ENCODE peak calls at places on chromosomes 3 and 15, in six cellular contexts. One of them, this sample, is unnamed.

GRCh38 chr15:25731411-25731810 is 131.7 kb downstream of the ATP10A start:
- DNase-seq in DMS79: no peak
- DNase-seq in AG20443: no peak
- DNase-seq in foreskin keratinocyte: no peak
- DNase-seq in progenitor cell of endocrine pancreas: no peak
- DNase-seq in HFFc6: no peak
- DNase-seq in this sample: no peak

GRCh38 chr15:70212288-70212962 is 114.7 kb upstream of the TLE3 start:
- DNase-seq in DMS79: peak
- DNase-seq in AG20443: no peak
- DNase-seq in foreskin keratinocyte: no peak
- DNase-seq in progenitor cell of endocrine pancreas: no peak
- DNase-seq in HFFc6: no peak
- DNase-seq in this sample: no peak

GRCh38 chr3:133038089-133038730 is at the start of gene TMEM108:
- DNase-seq in DMS79: peak
- DNase-seq in AG20443: peak
- DNase-seq in foreskin keratinocyte: no peak
- DNase-seq in progenitor cell of endocrine pancreas: peak
- DNase-seq in HFFc6: no peak
- DNase-seq in this sample: peak

GRCh38 chr3:10553586-10554235 is 48.3 kb upstream of the ATP2B2 start:
- DNase-seq in DMS79: no peak
- DNase-seq in AG20443: no peak
- DNase-seq in foreskin keratinocyte: no peak
- DNase-seq in progenitor cell of endocrine pancreas: no peak
- DNase-seq in HFFc6: no peak
- DNase-seq in this sample: no peak

GRCh38 chr3:15601399-15602145 is at the start of the genes BTD and HACL1:
- DNase-seq in DMS79: no peak
- DNase-seq in AG20443: peak
- DNase-seq in foreskin keratinocyte: peak
- DNase-seq in progenitor cell of endocrine pancreas: peak
- DNase-seq in HFFc6: peak
- DNase-seq in this sample: peak

GRCh38 chr3:129474986-129475804 is 35.2 kb downstream of the IFT122 start:
- DNase-seq in DMS79: no peak
- DNase-seq in AG20443: no peak
- DNase-seq in foreskin keratinocyte: no peak
- DNase-seq in progenitor cell of endocrine pancreas: no peak
- DNase-seq in HFFc6: no peak
- DNase-seq in this sample: no peak

GRCh38 chr3:37901721-37902120 is 40.0 kb downstream of the CTDSPL start:
- DNase-seq in DMS79: no peak
- DNase-seq in AG20443: no peak
- DNase-seq in foreskin keratinocyte: no peak
- DNase-seq in progenitor cell of endocrine pancreas: no peak
- DNase-seq in HFFc6: no peak
- DNase-seq in this sample: no peak

GRCh38 chr3:16441306-16441898 is 72.1 kb downstream of the RFTN1 start:
- DNase-seq in DMS79: peak
- DNase-seq in AG20443: peak
- DNase-seq in foreskin keratinocyte: no peak
- DNase-seq in progenitor cell of endocrine pancreas: no peak
- DNase-seq in HFFc6: no peak
- DNase-seq in this sample: no peak

GRCh38 chr3:179451335-179452165 is at the start of gene GNB4:
- DNase-seq in DMS79: peak
- DNase-seq in AG20443: peak
- DNase-seq in foreskin keratinocyte: peak
- DNase-seq in progenitor cell of endocrine pancreas: peak
- DNase-seq in HFFc6: peak
- DNase-seq in this sample: peak

GRCh38 chr3:152235709-152236298 is 32.9 kb upstream of the MBNL1 start:
- DNase-seq in DMS79: no peak
- DNase-seq in AG20443: peak
- DNase-seq in foreskin keratinocyte: peak
- DNase-seq in progenitor cell of endocrine pancreas: no peak
- DNase-seq in HFFc6: peak
- DNase-seq in this sample: peak

GRCh38 chr3:88219138-88219792 is 69.5 kb downstream of the C3orf38 start:
- DNase-seq in DMS79: no peak
- DNase-seq in AG20443: peak
- DNase-seq in foreskin keratinocyte: peak
- DNase-seq in progenitor cell of endocrine pancreas: peak
- DNase-seq in HFFc6: peak
- DNase-seq in this sample: peak

GRCh38 chr3:6861331-6861988 is 545 bp downstream of the GRM7 start:
- DNase-seq in DMS79: no peak
- DNase-seq in AG20443: no peak
- DNase-seq in foreskin keratinocyte: no peak
- DNase-seq in progenitor cell of endocrine pancreas: no peak
- DNase-seq in HFFc6: no peak
- DNase-seq in this sample: no peak